ENCODE peak calls at places on chromosomes 7 and 10, in six cellular contexts. W, H, N, M, Z and G are unnamed samples.

GRCh38 chr10:102654566-102654965 is 10.3 kb downstream of the TRIM8 start:
- DNase-seq in Z (no peak), W (no peak), N (no peak), M (no peak), H (no peak), G (no peak)

GRCh38 chr7:101436857-101437576 is 74.3 kb downstream of the COL26A1 start:
- DNase-seq in H (no peak), N (no peak), W (no peak), M (no peak), Z (no peak), G (no peak)

GRCh38 chr7:51022821-51023220 is 240.1 kb upstream of the GRB10 start:
- DNase-seq in Z (no peak), H (no peak), M (no peak), W (no peak), N (no peak), G (no peak)

GRCh38 chr10:97722980-97723379 is 9.4 kb downstream of the MARVELD1 start:
- DNase-seq in W (peak; percentile 34), M (no peak), N (no peak), Z (no peak), H (no peak), G (no peak)

GRCh38 chr10:85977642-85978041 is 389.0 kb downstream of the GRID1 start:
- DNase-seq in M (no peak), W (no peak), Z (no peak), H (no peak), N (no peak), G (no peak)

GRCh38 chr7:87152897-87153641 is 816 bp downstream of the DMTF1 start:
- DNase-seq in N (peak; percentile 18), H (no peak), M (peak; percentile 12), W (peak; percentile 55), Z (no peak), G (no peak)

GRCh38 chr7:83190659-83191389 is 28.1 kb upstream of the PCLO start:
- DNase-seq in W (no peak), N (no peak), Z (no peak), H (no peak), M (no peak), G (no peak)

GRCh38 chr7:13024323-13024722 is 336.9 kb downstream of the ARL4A start:
- DNase-seq in W (no peak), N (no peak), Z (no peak), M (no peak), H (no peak), G (no peak)

GRCh38 chr7:95365151-95365550 is 31.0 kb downstream of the PON3 start:
- DNase-seq in Z (no peak), H (no peak), W (peak; percentile 74), M (no peak), N (no peak), G (no peak)

GRCh38 chr7:130554481-130554880 is 62.6 kb downstream of the MEST start:
- DNase-seq in M (no peak), Z (no peak), N (no peak), W (no peak), H (no peak), G (no peak)

GRCh38 chr7:26593405-26593804 is 271.0 kb downstream of the SKAP2 start:
- DNase-seq in N (no peak), W (no peak), M (no peak), H (no peak), Z (no peak), G (no peak)

GRCh38 chr7:140674356-140674800 is 1.6 kb downstream of the ADCK2 start:
- DNase-seq in M (no peak), N (no peak), Z (no peak), H (no peak), W (no peak), G (no peak)

GRCh38 chr7:76261935-76262334 is 40.5 kb upstream of the HSPB1 start:
- DNase-seq in M (no peak), W (no peak), H (no peak), N (no peak), Z (no peak), G (no peak)